ENCODE peak calls at places on chromosomes 11 and 22, in five cellular contexts. One of them, this sample, is unnamed.

GRCh38 chr22:35575116-35575748 is 34.6 kb downstream of the RASD2 start:
- DNase-seq in tibial nerve: no peak
- DNase-seq in activated CD8-positive, alpha-beta memory T cell treated with anti-CD3 and anti-CD28 coated beads for 1 hour: no peak
- DNase-seq in DMS153: no peak
- DNase-seq in kidney tubule cell: no peak
- DNase-seq in this sample: no peak

GRCh38 chr11:67617243-67617953 is 10.7 kb downstream of the NDUFV1 start:
- DNase-seq in DMS153: no peak
- DNase-seq in tibial nerve: no peak
- DNase-seq in kidney tubule cell: no peak
- DNase-seq in activated CD8-positive, alpha-beta memory T cell treated with anti-CD3 and anti-CD28 coated beads for 1 hour: no peak
- DNase-seq in this sample: no peak

GRCh38 chr22:30944986-30945385 is 23.6 kb downstream of the MORC2 start:
- DNase-seq in DMS153: no peak
- DNase-seq in tibial nerve: no peak
- DNase-seq in activated CD8-positive, alpha-beta memory T cell treated with anti-CD3 and anti-CD28 coated beads for 1 hour: no peak
- DNase-seq in kidney tubule cell: no peak
- DNase-seq in this sample: no peak

GRCh38 chr11:2217211-2218081 is 45.8 kb upstream of the TH start:
- DNase-seq in kidney tubule cell: no peak
- DNase-seq in DMS153: no peak
- DNase-seq in activated CD8-positive, alpha-beta memory T cell treated with anti-CD3 and anti-CD28 coated beads for 1 hour: no peak
- DNase-seq in tibial nerve: no peak
- DNase-seq in this sample: no peak

GRCh38 chr11:126456783-126457542 is 101.5 kb downstream of the ST3GAL4 start:
- DNase-seq in DMS153: no peak
- DNase-seq in activated CD8-positive, alpha-beta memory T cell treated with anti-CD3 and anti-CD28 coated beads for 1 hour: no peak
- DNase-seq in tibial nerve: no peak
- DNase-seq in kidney tubule cell: no peak
- DNase-seq in this sample: no peak

GRCh38 chr11:125426818-125427528 is 69.1 kb downstream of the FEZ1 start:
- DNase-seq in activated CD8-positive, alpha-beta memory T cell treated with anti-CD3 and anti-CD28 coated beads for 1 hour: no peak
- DNase-seq in DMS153: no peak
- DNase-seq in tibial nerve: no peak
- DNase-seq in kidney tubule cell: no peak
- DNase-seq in this sample: no peak

GRCh38 chr11:128061321-128061871 is 526.0 kb downstream of the ETS1 start:
- DNase-seq in DMS153: peak; percentile 81
- DNase-seq in activated CD8-positive, alpha-beta memory T cell treated with anti-CD3 and anti-CD28 coated beads for 1 hour: no peak
- DNase-seq in tibial nerve: no peak
- DNase-seq in kidney tubule cell: peak; percentile 30
- DNase-seq in this sample: peak; percentile 86

GRCh38 chr11:20161230-20161918 is 1.1 kb upstream of the DBX1 start:
- DNase-seq in tibial nerve: no peak
- DNase-seq in kidney tubule cell: peak; percentile 6
- DNase-seq in DMS153: peak; percentile 23
- DNase-seq in activated CD8-positive, alpha-beta memory T cell treated with anti-CD3 and anti-CD28 coated beads for 1 hour: no peak
- DNase-seq in this sample: no peak

GRCh38 chr22:37676691-37677627 is 1.5 kb downstream of the LGALS1 start:
- DNase-seq in kidney tubule cell: peak; percentile 97
- DNase-seq in activated CD8-positive, alpha-beta memory T cell treated with anti-CD3 and anti-CD28 coated beads for 1 hour: peak; percentile 90
- DNase-seq in DMS153: peak; percentile 63
- DNase-seq in tibial nerve: peak; percentile 74
- DNase-seq in this sample: peak; percentile 99

GRCh38 chr11:67437082-67437821 is at the start of gene PTPRCAP:
- DNase-seq in DMS153: no peak
- DNase-seq in kidney tubule cell: no peak
- DNase-seq in tibial nerve: no peak
- DNase-seq in activated CD8-positive, alpha-beta memory T cell treated with anti-CD3 and anti-CD28 coated beads for 1 hour: peak; percentile 67
- DNase-seq in this sample: no peak

GRCh38 chr11:57762235-57762866 is 749 bp downstream of the CTNND1 start:
- DNase-seq in activated CD8-positive, alpha-beta memory T cell treated with anti-CD3 and anti-CD28 coated beads for 1 hour: no peak
- DNase-seq in DMS153: no peak
- DNase-seq in tibial nerve: no peak
- DNase-seq in kidney tubule cell: peak; percentile 44
- DNase-seq in this sample: no peak

GRCh38 chr11:118918686-118919280 is 6.9 kb downstream of the BCL9L start:
- DNase-seq in tibial nerve: no peak
- DNase-seq in kidney tubule cell: peak; percentile 82
- DNase-seq in DMS153: no peak
- DNase-seq in activated CD8-positive, alpha-beta memory T cell treated with anti-CD3 and anti-CD28 coated beads for 1 hour: no peak
- DNase-seq in this sample: peak; percentile 57

GRCh38 chr22:21657361-21658118 is 8.3 kb upstream of the PPIL2 start:
- DNase-seq in tibial nerve: no peak
- DNase-seq in kidney tubule cell: peak; percentile 69
- DNase-seq in activated CD8-positive, alpha-beta memory T cell treated with anti-CD3 and anti-CD28 coated beads for 1 hour: peak; percentile 66
- DNase-seq in DMS153: peak; percentile 88
- DNase-seq in this sample: peak; percentile 32

GRCh38 chr11:130426223-130427048 is 2.0 kb downstream of the ADAMTS8 start:
- DNase-seq in DMS153: no peak
- DNase-seq in kidney tubule cell: no peak
- DNase-seq in tibial nerve: no peak
- DNase-seq in activated CD8-positive, alpha-beta memory T cell treated with anti-CD3 and anti-CD28 coated beads for 1 hour: no peak
- DNase-seq in this sample: no peak

GRCh38 chr11:118056806-118057205 is 20.1 kb upstream of the TMPRSS4 start:
- DNase-seq in tibial nerve: no peak
- DNase-seq in activated CD8-positive, alpha-beta memory T cell treated with anti-CD3 and anti-CD28 coated beads for 1 hour: no peak
- DNase-seq in kidney tubule cell: no peak
- DNase-seq in DMS153: no peak
- DNase-seq in this sample: no peak

GRCh38 chr11:102196816-102197215 is 86.6 kb downstream of the YAP1 start:
- DNase-seq in DMS153: no peak
- DNase-seq in kidney tubule cell: no peak
- DNase-seq in activated CD8-positive, alpha-beta memory T cell treated with anti-CD3 and anti-CD28 coated beads for 1 hour: no peak
- DNase-seq in tibial nerve: no peak
- DNase-seq in this sample: peak; percentile 38

GRCh38 chr11:58006940-58007339 is 16.7 kb upstream of the OR9Q1 start:
- DNase-seq in DMS153: no peak
- DNase-seq in kidney tubule cell: peak; percentile 92
- DNase-seq in activated CD8-positive, alpha-beta memory T cell treated with anti-CD3 and anti-CD28 coated beads for 1 hour: no peak
- DNase-seq in tibial nerve: no peak
- DNase-seq in this sample: peak; percentile 44

GRCh38 chr11:36229091-36229490 is 60.1 kb downstream of the COMMD9 start:
- DNase-seq in kidney tubule cell: no peak
- DNase-seq in activated CD8-positive, alpha-beta memory T cell treated with anti-CD3 and anti-CD28 coated beads for 1 hour: no peak
- DNase-seq in tibial nerve: no peak
- DNase-seq in DMS153: no peak
- DNase-seq in this sample: no peak

GRCh38 chr11:130834886-130835285 is 81.4 kb downstream of the SNX19 start:
- DNase-seq in kidney tubule cell: no peak
- DNase-seq in tibial nerve: no peak
- DNase-seq in activated CD8-positive, alpha-beta memory T cell treated with anti-CD3 and anti-CD28 coated beads for 1 hour: no peak
- DNase-seq in DMS153: no peak
- DNase-seq in this sample: no peak

This sample was measured in iris pigment epithelial cell.